ENCODE peak calls at places on chromosomes 2 and 18, in five cellular contexts. K is H9, L is SK-N-SH, Q is hepatocyte, E is PC-3. I is an unnamed sample.

GRCh38 chr18:59514193-59514592 is 155.1 kb upstream of the LMAN1 start:
- DNase-seq in K (no peak), L (no peak), Q (peak; percentile 58), E (no peak), I (peak; percentile 69)

GRCh38 chr2:128774320-128775063 is 455.8 kb upstream of the HS6ST1 start:
- DNase-seq in K (no peak), L (no peak), Q (no peak), E (no peak), I (no peak)

GRCh38 chr2:122851972-122852531 is 1096.6 kb downstream of the TSN start:
- DNase-seq in K (no peak), L (peak; percentile 39), Q (no peak), E (peak; percentile 87), I (no peak)

GRCh38 chr2:26692814-26693286 is 328 bp downstream of the KCNK3 start:
- DNase-seq in K (peak; percentile 64), L (peak; percentile 83), Q (no peak), E (no peak), I (no peak)

GRCh38 chr2:127810156-127810636 is 775 bp downstream of the WDR33 start:
- DNase-seq in K (no peak), L (peak; percentile 36), Q (peak; percentile 46), E (peak; percentile 34), I (no peak)

GRCh38 chr2:120476141-120476540 is 130.2 kb downstream of the INHBB start:
- DNase-seq in K (no peak), L (no peak), Q (no peak), E (peak; percentile 81), I (peak; percentile 84)

GRCh38 chr18:7116832-7117389 is 686 bp downstream of the LAMA1 start:
- DNase-seq in K (peak; percentile 37), L (peak; percentile 73), Q (peak; percentile 18), E (no peak), I (peak; percentile 71)

GRCh38 chr2:120964819-120965218 is 229.2 kb downstream of the GLI2 start:
- DNase-seq in K (no peak), L (no peak), Q (no peak), E (peak; percentile 64), I (peak; percentile 94)

GRCh38 chr2:27776696-27777095 is 5.2 kb downstream of the MRPL33 start:
- DNase-seq in K (no peak), L (no peak), Q (no peak), E (no peak), I (no peak)

GRCh38 chr2:128196026-128196822 is 105.2 kb downstream of the UGGT1 start:
- DNase-seq in K (peak; percentile 40), L (no peak), Q (peak; percentile 62), E (no peak), I (peak; percentile 73)

GRCh38 chr2:170843656-170844055 is 27.0 kb downstream of the GAD1 start:
- DNase-seq in K (no peak), L (no peak), Q (no peak), E (peak; percentile 94), I (peak; percentile 86)

GRCh38 chr2:150159300-150159699 is 328.2 kb downstream of the RND3 start:
- DNase-seq in K (no peak), L (no peak), Q (no peak), E (no peak), I (no peak)

GRCh38 chr2:112162956-112163355 is 24.8 kb downstream of the FBLN7 start:
- DNase-seq in K (peak; percentile 10), L (no peak), Q (no peak), E (no peak), I (no peak)

GRCh38 chr2:80126596-80127189 is 177.9 kb downstream of the LRRTM1 start:
- DNase-seq in K (no peak), L (no peak), Q (no peak), E (no peak), I (peak; percentile 13)

GRCh38 chr2:223523541-223523940 is 78.6 kb downstream of the SCG2 start:
- DNase-seq in K (no peak), L (no peak), Q (no peak), E (peak; percentile 50), I (no peak)

GRCh38 chr18:59096098-59096779 is 43.4 kb upstream of the SEC11C start:
- DNase-seq in K (peak; percentile 82), L (peak; percentile 55), Q (no peak), E (no peak), I (no peak)

GRCh38 chr2:145812163-145812554 is 1292.2 kb upstream of the ZEB2 start:
- DNase-seq in K (no peak), L (no peak), Q (no peak), E (no peak), I (no peak)

GRCh38 chr2:108194409-108195132 is 45.2 kb upstream of the SULT1C3 start:
- DNase-seq in K (no peak), L (peak; percentile 17), Q (no peak), E (peak; percentile 61), I (no peak)

GRCh38 chr18:68429809-68430208 is 285.1 kb downstream of the TMX3 start:
- DNase-seq in K (no peak), L (no peak), Q (no peak), E (peak; percentile 62), I (no peak)

GRCh38 chr2:232721882-232722281 is 24.8 kb downstream of the GIGYF2 start:
- DNase-seq in K (no peak), L (no peak), Q (no peak), E (no peak), I (no peak)
- H4K20me1 ChIP-seq in K (no peaks in the 10 kb centered on the region), L (peaks cover 39% of the 10 kb centered on the region), Q (peaks cover 81% of the 10 kb centered on the region), E (peaks cover 23% of the 10 kb centered on the region), I (peaks cover 27% of the 10 kb centered on the region)

GRCh38 chr2:159030674-159031380 is 62.4 kb downstream of the TANC1 start:
- DNase-seq in K (peak; percentile 55), L (peak; percentile 59), Q (peak; percentile 63), E (peak; percentile 51), I (no peak)

GRCh38 chr2:159032156-159032555 is 63.7 kb downstream of the TANC1 start:
- DNase-seq in K (no peak), L (no peak), Q (no peak), E (no peak), I (no peak)

GRCh38 chr2:159029936-159030335 is 61.5 kb downstream of the TANC1 start:
- DNase-seq in K (no peak), L (no peak), Q (no peak), E (no peak), I (no peak)

GRCh38 chr2:159026170-159026569 is 57.7 kb downstream of the TANC1 start:
- DNase-seq in K (no peak), L (no peak), Q (no peak), E (no peak), I (peak; percentile 66)

GRCh38 chr2:159028776-159029175 is 60.3 kb downstream of the TANC1 start:
- DNase-seq in K (no peak), L (no peak), Q (no peak), E (no peak), I (no peak)
- H4K20me1 ChIP-seq in K (no peaks in the 10 kb centered on the region), L (peaks cover 14% of the 10 kb centered on the region), Q (no peaks in the 10 kb centered on the region), E (no peaks in the 10 kb centered on the region), I (peaks cover 16% of the 10 kb centered on the region)

DNA sequence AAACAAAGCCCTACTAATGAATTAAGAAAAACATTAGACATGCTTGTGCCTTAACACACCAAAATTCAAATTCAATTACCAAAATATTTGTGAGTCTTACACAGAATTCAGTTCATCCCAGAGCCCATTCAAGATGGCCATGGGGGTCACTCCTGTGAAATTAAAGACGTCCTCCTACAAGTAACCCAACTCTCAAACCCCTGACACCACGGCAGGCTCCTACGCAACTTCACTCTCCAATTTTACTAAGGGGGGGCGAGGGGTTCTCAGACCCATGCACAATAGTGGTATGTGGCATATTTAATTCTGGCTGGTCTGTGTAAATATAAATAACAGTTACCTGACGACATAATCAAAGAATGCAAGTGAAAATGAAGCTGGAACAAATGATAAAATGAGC is 5.0 kb downstream of the ZNF516 start:
- DNase-seq in K (no peak), L (no peak), Q (no peak), E (no peak), I (peak; percentile 38)
- H4K20me1 ChIP-seq in K (no peaks in the 10 kb centered on the region), L (peaks cover 6% of the 10 kb centered on the region), Q (peaks cover 56% of the 10 kb centered on the region), E (no peaks in the 10 kb centered on the region), I (peaks cover 14% of the 10 kb centered on the region)

DNA sequence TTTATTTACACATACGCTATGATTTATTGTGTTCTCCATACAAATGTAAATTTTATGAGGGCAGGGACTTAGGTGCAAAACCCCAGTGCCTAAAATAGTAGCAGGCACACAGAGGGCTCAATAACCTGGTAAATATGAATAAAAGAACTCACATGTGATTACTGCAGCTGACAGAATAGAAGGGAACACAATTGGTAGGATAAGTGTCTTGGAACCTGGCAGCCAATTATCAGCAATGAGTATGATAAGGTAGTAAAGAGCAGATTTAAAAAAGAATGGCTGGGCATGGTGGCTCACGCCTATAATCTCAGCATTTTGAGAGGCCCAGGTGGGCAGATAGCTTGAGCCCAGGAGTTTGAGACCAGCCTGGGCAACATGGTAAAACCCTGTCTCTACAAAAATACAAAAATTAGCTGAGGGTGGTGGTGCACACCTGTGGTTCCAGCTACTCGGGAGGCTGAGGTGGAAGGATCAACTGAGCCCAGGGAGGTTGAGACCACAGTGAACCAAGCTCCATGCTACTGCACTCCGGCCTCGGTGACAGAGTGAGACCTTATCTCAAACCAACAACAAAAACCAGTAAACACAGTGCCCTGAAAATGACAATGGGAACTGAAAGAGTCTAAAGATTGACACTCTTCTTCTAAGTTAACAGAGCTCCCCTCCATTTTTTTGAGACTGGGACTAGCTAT is 9.9 kb downstream of the SNRPG start:
- DNase-seq in K (no peak), L (no peak), Q (no peak), E (no peak), I (no peak)
- H4K20me1 ChIP-seq in K (no peaks in the 10 kb centered on the region), L (peaks cover 3% of the 10 kb centered on the region), Q (peaks cover 16% of the 10 kb centered on the region), E (peaks cover 22% of the 10 kb centered on the region), I (peaks cover 2% of the 10 kb centered on the region)

GRCh38 chr18:63402246-63403164 is 19.8 kb downstream of the VPS4B start:
- DNase-seq in K (no peak), L (no peak), Q (peak; percentile 18), E (peak; percentile 48), I (no peak)

GRCh38 chr18:63407734-63408133 is 14.5 kb downstream of the VPS4B start:
- DNase-seq in K (no peak), L (no peak), Q (no peak), E (no peak), I (no peak)

GRCh38 chr18:63409301-63409700 is 13.0 kb downstream of the VPS4B start:
- DNase-seq in K (no peak), L (no peak), Q (no peak), E (peak; percentile 80), I (no peak)

GRCh38 chr18:63410792-63411191 is 11.5 kb downstream of the VPS4B start:
- DNase-seq in K (no peak), L (no peak), Q (peak; percentile 57), E (peak; percentile 83), I (no peak)

DNA sequence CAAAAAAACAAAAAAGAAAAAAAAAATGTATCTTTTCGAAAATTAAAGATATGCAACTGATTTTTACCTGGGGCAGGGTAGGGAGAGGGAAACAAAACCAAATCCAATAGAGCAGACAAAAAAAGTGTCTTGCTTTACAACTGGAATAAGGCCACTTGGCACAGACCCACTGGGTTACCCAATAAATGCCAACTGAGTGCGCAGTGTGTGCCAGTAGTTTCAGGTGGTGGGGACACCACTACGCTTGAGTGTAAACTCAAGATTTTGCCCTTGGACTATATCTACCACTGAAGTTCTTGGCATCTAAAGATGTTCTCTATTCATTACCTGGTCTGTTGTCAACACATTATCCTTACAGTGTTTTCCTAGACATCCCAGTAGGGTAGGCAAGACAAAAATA is 16.3 kb downstream of the VPS4B start:
- DNase-seq in K (no peak), L (no peak), Q (no peak), E (no peak), I (no peak)
- H4K20me1 ChIP-seq in K (no peaks in the 10 kb centered on the region), L (peaks cover 4% of the 10 kb centered on the region), Q (no peaks in the 10 kb centered on the region), E (no peaks in the 10 kb centered on the region), I (peaks cover 5% of the 10 kb centered on the region)

GRCh38 chr2:54570321-54570881 is 114.3 kb downstream of the SPTBN1 start:
- DNase-seq in K (no peak), L (no peak), Q (no peak), E (no peak), I (no peak)
- H4K20me1 ChIP-seq in K (peaks cover 4% of the 10 kb centered on the region), L (peaks cover 28% of the 10 kb centered on the region), Q (peaks cover 21% of the 10 kb centered on the region), E (no peaks in the 10 kb centered on the region), I (no peaks in the 10 kb centered on the region)

GRCh38 chr2:172944794-172945510 is 130.7 kb upstream of the MAP3K20 start:
- DNase-seq in K (no peak), L (no peak), Q (no peak), E (no peak), I (no peak)
- H4K20me1 ChIP-seq in K (no peaks in the 10 kb centered on the region), L (no peaks in the 10 kb centered on the region), Q (no peaks in the 10 kb centered on the region), E (no peaks in the 10 kb centered on the region), I (no peaks in the 10 kb centered on the region)